ENCODE peak calls at places on chromosomes 16 and 17, in six cellular contexts. One of them, this sample, is unnamed.

GRCh38 chr16:15034266-15035162 is 21.4 kb downstream of the NTAN1 start:
- DNase-seq in colonic mucosa: no peak
- DNase-seq in endothelial cell of umbilical vein: peak; percentile 89
- DNase-seq in breast epithelium: peak; percentile 28
- DNase-seq in GM12878: no peak
- DNase-seq in right atrium auricular region: no peak
- DNase-seq in this sample: no peak

GRCh38 chr16:73878616-73879015 is 418.0 kb upstream of the PSMD7 start:
- DNase-seq in endothelial cell of umbilical vein: peak; percentile 65
- DNase-seq in GM12878: peak; percentile 3
- DNase-seq in right atrium auricular region: no peak
- DNase-seq in breast epithelium: no peak
- DNase-seq in colonic mucosa: no peak
- DNase-seq in this sample: peak; percentile 61

GRCh38 chr16:61681124-61681523 is 355.1 kb downstream of the CDH8 start:
- DNase-seq in breast epithelium: no peak
- DNase-seq in colonic mucosa: no peak
- DNase-seq in right atrium auricular region: no peak
- DNase-seq in GM12878: no peak
- DNase-seq in endothelial cell of umbilical vein: no peak
- DNase-seq in this sample: no peak

GRCh38 chr17:19331134-19331533 is 31.4 kb downstream of the B9D1 start:
- DNase-seq in GM12878: no peak
- DNase-seq in colonic mucosa: no peak
- DNase-seq in breast epithelium: no peak
- DNase-seq in right atrium auricular region: no peak
- DNase-seq in endothelial cell of umbilical vein: no peak
- DNase-seq in this sample: peak; percentile 84

GRCh38 chr17:5123343-5124124 is 7.7 kb downstream of the USP6 start:
- DNase-seq in breast epithelium: no peak
- DNase-seq in GM12878: no peak
- DNase-seq in right atrium auricular region: peak; percentile 48
- DNase-seq in endothelial cell of umbilical vein: no peak
- DNase-seq in colonic mucosa: peak; percentile 11
- DNase-seq in this sample: no peak

GRCh38 chr16:85279402-85279801 is 167.1 kb upstream of the CIBAR2 start:
- DNase-seq in breast epithelium: no peak
- DNase-seq in right atrium auricular region: no peak
- DNase-seq in colonic mucosa: no peak
- DNase-seq in GM12878: no peak
- DNase-seq in endothelial cell of umbilical vein: no peak
- DNase-seq in this sample: no peak

GRCh38 chr16:3508736-3509135 is 7.9 kb downstream of the CLUAP1 start:
- DNase-seq in GM12878: no peak
- DNase-seq in right atrium auricular region: no peak
- DNase-seq in endothelial cell of umbilical vein: no peak
- DNase-seq in colonic mucosa: no peak
- DNase-seq in breast epithelium: peak; percentile 31
- DNase-seq in this sample: no peak

GRCh38 chr17:38732376-38733314 is 2.5 kb downstream of the CISD3 start:
- DNase-seq in endothelial cell of umbilical vein: no peak
- DNase-seq in breast epithelium: no peak
- DNase-seq in right atrium auricular region: no peak
- DNase-seq in GM12878: no peak
- DNase-seq in colonic mucosa: peak; percentile 72
- DNase-seq in this sample: no peak

GRCh38 chr16:19722269-19722952 is 4.3 kb downstream of the IQCK start:
- DNase-seq in right atrium auricular region: no peak
- DNase-seq in endothelial cell of umbilical vein: peak; percentile 32
- DNase-seq in colonic mucosa: no peak
- DNase-seq in GM12878: no peak
- DNase-seq in breast epithelium: no peak
- DNase-seq in this sample: no peak

GRCh38 chr17:48293319-48294192 is 136.5 kb downstream of the SKAP1 start:
- DNase-seq in colonic mucosa: no peak
- DNase-seq in endothelial cell of umbilical vein: no peak
- DNase-seq in right atrium auricular region: no peak
- DNase-seq in breast epithelium: no peak
- DNase-seq in GM12878: no peak
- DNase-seq in this sample: no peak

GRCh38 chr16:19696312-19696711 is 21.7 kb downstream of the KNOP1 start:
- DNase-seq in right atrium auricular region: peak; percentile 93
- DNase-seq in endothelial cell of umbilical vein: peak; percentile 94
- DNase-seq in breast epithelium: peak; percentile 79
- DNase-seq in colonic mucosa: peak; percentile 93
- DNase-seq in GM12878: no peak
- DNase-seq in this sample: peak; percentile 92

GRCh38 chr16:20344630-20345029 is 7.9 kb downstream of the UMOD start:
- DNase-seq in GM12878: no peak
- DNase-seq in right atrium auricular region: no peak
- DNase-seq in breast epithelium: no peak
- DNase-seq in colonic mucosa: no peak
- DNase-seq in endothelial cell of umbilical vein: no peak
- DNase-seq in this sample: no peak

GRCh38 chr16:8721693-8722348 is 47.4 kb downstream of the ABAT start:
- DNase-seq in GM12878: no peak
- DNase-seq in endothelial cell of umbilical vein: no peak
- DNase-seq in breast epithelium: no peak
- DNase-seq in right atrium auricular region: no peak
- DNase-seq in colonic mucosa: no peak
- DNase-seq in this sample: no peak

GRCh38 chr16:53041196-53041977 is 11.3 kb downstream of the CHD9NB start:
- DNase-seq in right atrium auricular region: peak; percentile 73
- DNase-seq in colonic mucosa: no peak
- DNase-seq in breast epithelium: peak; percentile 57
- DNase-seq in endothelial cell of umbilical vein: peak; percentile 74
- DNase-seq in GM12878: no peak
- DNase-seq in this sample: no peak

GRCh38 chr16:22813946-22814325 is at the start of gene HS3ST2:
- DNase-seq in endothelial cell of umbilical vein: no peak
- DNase-seq in colonic mucosa: peak; percentile 22
- DNase-seq in right atrium auricular region: no peak
- DNase-seq in breast epithelium: no peak
- DNase-seq in GM12878: no peak
- DNase-seq in this sample: no peak

GRCh38 chr17:33595783-33596182 is 302.7 kb upstream of the ASIC2 start:
- DNase-seq in endothelial cell of umbilical vein: no peak
- DNase-seq in breast epithelium: no peak
- DNase-seq in right atrium auricular region: no peak
- DNase-seq in GM12878: no peak
- DNase-seq in colonic mucosa: no peak
- DNase-seq in this sample: no peak

GRCh38 chr17:32882029-32882428 is 5.1 kb upstream of the MYO1D start:
- DNase-seq in breast epithelium: no peak
- DNase-seq in colonic mucosa: no peak
- DNase-seq in GM12878: no peak
- DNase-seq in endothelial cell of umbilical vein: no peak
- DNase-seq in right atrium auricular region: no peak
- DNase-seq in this sample: no peak

GRCh38 chr16:27720731-27721547 is 171.0 kb downstream of the KATNIP start:
- DNase-seq in endothelial cell of umbilical vein: no peak
- DNase-seq in breast epithelium: no peak
- DNase-seq in right atrium auricular region: no peak
- DNase-seq in GM12878: no peak
- DNase-seq in colonic mucosa: no peak
- DNase-seq in this sample: no peak

GRCh38 chr17:31674717-31675349 is 184.2 kb downstream of the COPRS start:
- DNase-seq in right atrium auricular region: no peak
- DNase-seq in colonic mucosa: no peak
- DNase-seq in breast epithelium: no peak
- DNase-seq in GM12878: no peak
- DNase-seq in endothelial cell of umbilical vein: no peak
- DNase-seq in this sample: peak; percentile 63

GRCh38 chr16:88888778-88889387 is 22.4 kb upstream of the PABPN1L start:
- DNase-seq in breast epithelium: no peak
- DNase-seq in colonic mucosa: no peak
- DNase-seq in GM12878: no peak
- DNase-seq in endothelial cell of umbilical vein: no peak
- DNase-seq in right atrium auricular region: no peak
- DNase-seq in this sample: no peak

GRCh38 chr17:9228408-9229159 is 207.3 kb downstream of the NTN1 start:
- DNase-seq in breast epithelium: no peak
- DNase-seq in colonic mucosa: no peak
- DNase-seq in right atrium auricular region: no peak
- DNase-seq in endothelial cell of umbilical vein: no peak
- DNase-seq in GM12878: no peak
- DNase-seq in this sample: no peak

GRCh38 chr16:14117051-14117450 is 45.9 kb downstream of the MRTFB start:
- DNase-seq in endothelial cell of umbilical vein: no peak
- DNase-seq in colonic mucosa: no peak
- DNase-seq in breast epithelium: no peak
- DNase-seq in right atrium auricular region: no peak
- DNase-seq in GM12878: no peak
- DNase-seq in this sample: no peak

GRCh38 chr17:50686494-50687199 is 21.1 kb downstream of the ANKRD40 start:
- DNase-seq in colonic mucosa: peak; percentile 89
- DNase-seq in endothelial cell of umbilical vein: peak; percentile 28
- DNase-seq in GM12878: no peak
- DNase-seq in breast epithelium: no peak
- DNase-seq in right atrium auricular region: peak; percentile 85
- DNase-seq in this sample: peak; percentile 27

GRCh38 chr17:81553616-81554181 is 1.5 kb upstream of the FAAP100 start:
- DNase-seq in breast epithelium: no peak
- DNase-seq in endothelial cell of umbilical vein: peak; percentile 89
- DNase-seq in GM12878: peak; percentile 9
- DNase-seq in colonic mucosa: peak; percentile 39
- DNase-seq in right atrium auricular region: no peak
- DNase-seq in this sample: peak; percentile 88

GRCh38 chr17:28723159-28723835 is 2.7 kb downstream of the TLCD1 start:
- DNase-seq in GM12878: no peak
- DNase-seq in colonic mucosa: no peak
- DNase-seq in right atrium auricular region: no peak
- DNase-seq in breast epithelium: no peak
- DNase-seq in endothelial cell of umbilical vein: no peak
- DNase-seq in this sample: no peak

GRCh38 chr17:21242026-21242700 is 11.0 kb downstream of the NATD1 start:
- DNase-seq in GM12878: no peak
- DNase-seq in endothelial cell of umbilical vein: no peak
- DNase-seq in breast epithelium: no peak
- DNase-seq in colonic mucosa: no peak
- DNase-seq in right atrium auricular region: no peak
- DNase-seq in this sample: no peak

GRCh38 chr16:4426722-4427372 is 1.2 kb downstream of the DNAJA3 start:
- DNase-seq in GM12878: no peak
- DNase-seq in breast epithelium: no peak
- DNase-seq in colonic mucosa: no peak
- DNase-seq in right atrium auricular region: no peak
- DNase-seq in endothelial cell of umbilical vein: no peak
- DNase-seq in this sample: no peak

GRCh38 chr16:82470506-82471196 is 156.1 kb upstream of the CDH13 start:
- DNase-seq in breast epithelium: no peak
- DNase-seq in right atrium auricular region: no peak
- DNase-seq in colonic mucosa: peak; percentile 20
- DNase-seq in GM12878: no peak
- DNase-seq in endothelial cell of umbilical vein: no peak
- DNase-seq in this sample: no peak

GRCh38 chr17:50891577-50891989 is 25.4 kb upstream of the TOB1 start:
- DNase-seq in right atrium auricular region: no peak
- DNase-seq in GM12878: no peak
- DNase-seq in endothelial cell of umbilical vein: no peak
- DNase-seq in colonic mucosa: no peak
- DNase-seq in breast epithelium: no peak
- DNase-seq in this sample: no peak

GRCh38 chr16:57800213-57801097 is 1.8 kb downstream of the KIFC3 start:
- DNase-seq in breast epithelium: no peak
- DNase-seq in endothelial cell of umbilical vein: peak; percentile 12
- DNase-seq in colonic mucosa: no peak
- DNase-seq in right atrium auricular region: no peak
- DNase-seq in GM12878: no peak
- DNase-seq in this sample: no peak

GRCh38 chr17:75031972-75032895 is 14.5 kb downstream of the ATP5PD start:
- DNase-seq in colonic mucosa: peak; percentile 80
- DNase-seq in endothelial cell of umbilical vein: peak; percentile 43
- DNase-seq in GM12878: no peak
- DNase-seq in breast epithelium: peak; percentile 69
- DNase-seq in right atrium auricular region: peak; percentile 89
- DNase-seq in this sample: peak; percentile 71

GRCh38 chr16:23640669-23640958 is 496 bp downstream of the PALB2 start:
- DNase-seq in GM12878: no peak
- DNase-seq in colonic mucosa: peak; percentile 20
- DNase-seq in breast epithelium: no peak
- DNase-seq in right atrium auricular region: no peak
- DNase-seq in endothelial cell of umbilical vein: no peak
- DNase-seq in this sample: no peak

GRCh38 chr17:30812218-30813177 is 12.0 kb downstream of the CRLF3 start:
- DNase-seq in colonic mucosa: no peak
- DNase-seq in GM12878: no peak
- DNase-seq in right atrium auricular region: no peak
- DNase-seq in breast epithelium: no peak
- DNase-seq in endothelial cell of umbilical vein: no peak
- DNase-seq in this sample: no peak

DNA sequence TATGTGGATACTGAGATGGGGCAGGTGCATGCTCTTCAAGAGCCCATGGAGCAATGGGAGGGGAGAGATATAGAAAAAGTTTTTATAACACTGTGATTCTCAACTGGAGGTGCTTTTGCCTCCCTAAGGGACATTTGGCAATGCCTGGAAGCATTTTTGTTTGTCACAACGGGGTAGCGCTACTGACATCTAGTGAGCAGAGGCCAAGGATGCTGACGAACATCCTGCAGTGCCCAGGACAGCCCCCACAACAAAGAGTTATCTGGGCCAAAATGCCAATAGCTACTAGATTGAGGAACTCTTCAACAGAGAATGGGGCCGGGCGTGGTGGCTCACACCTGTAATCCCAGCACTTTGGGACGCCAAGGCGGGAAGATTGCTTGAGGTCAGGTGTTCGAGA is 67.2 kb upstream of the CLEC3A start:
- DNase-seq in right atrium auricular region: no peak
- DNase-seq in colonic mucosa: no peak
- DNase-seq in GM12878: no peak
- DNase-seq in breast epithelium: no peak
- DNase-seq in endothelial cell of umbilical vein: no peak
- DNase-seq in this sample: no peak
- TF ChIP-seq CTCF in right atrium auricular region: no peak
- TF ChIP-seq CTCF in colonic mucosa: no peak
- TF ChIP-seq CTCF in GM12878: no peak
- TF ChIP-seq CTCF in breast epithelium: no peak
- TF ChIP-seq CTCF in endothelial cell of umbilical vein: no peak
- TF ChIP-seq CTCF in this sample: peak; percentile 23

GRCh38 chr16:11799017-11799381 is 1.9 kb upstream of the ZC3H7A start:
- DNase-seq in GM12878: no peak
- DNase-seq in breast epithelium: no peak
- DNase-seq in right atrium auricular region: no peak
- DNase-seq in colonic mucosa: no peak
- DNase-seq in endothelial cell of umbilical vein: no peak
- DNase-seq in this sample: no peak
- H3K4me3 ChIP-seq in GM12878: peak overlapping the region; percentile 99
- H3K4me3 ChIP-seq in breast epithelium: no peak overlapping the region
- H3K4me3 ChIP-seq in right atrium auricular region: no peak overlapping the region
- H3K4me3 ChIP-seq in colonic mucosa: no peak overlapping the region
- H3K4me3 ChIP-seq in endothelial cell of umbilical vein: no peak overlapping the region
- H3K4me3 ChIP-seq in this sample: no peak overlapping the region

GRCh38 chr16:66605177-66605999 is 884 bp downstream of the CMTM3 start:
- DNase-seq in right atrium auricular region: no peak
- DNase-seq in endothelial cell of umbilical vein: peak; percentile 48
- DNase-seq in colonic mucosa: peak; percentile 45
- DNase-seq in breast epithelium: no peak
- DNase-seq in GM12878: no peak
- DNase-seq in this sample: peak; percentile 41
- H3K27ac ChIP-seq in right atrium auricular region: peak overlapping the region; percentile 91
- H3K27ac ChIP-seq in endothelial cell of umbilical vein: peak overlapping the region; percentile 73
- H3K27ac ChIP-seq in colonic mucosa: peak overlapping the region; percentile 70
- H3K27ac ChIP-seq in breast epithelium: peak overlapping the region; percentile 87
- H3K27ac ChIP-seq in GM12878: peak overlapping the region; percentile 32
- H3K27ac ChIP-seq in this sample: peak overlapping the region; percentile 71

GRCh38 chr17:61579961-61580360 is 11.1 kb downstream of the NACA2 start:
- DNase-seq in colonic mucosa: no peak
- DNase-seq in breast epithelium: no peak
- DNase-seq in GM12878: no peak
- DNase-seq in endothelial cell of umbilical vein: no peak
- DNase-seq in right atrium auricular region: no peak
- DNase-seq in this sample: no peak
- TF ChIP-seq CTCF in colonic mucosa: no peak
- TF ChIP-seq CTCF in breast epithelium: no peak
- TF ChIP-seq CTCF in GM12878: no peak
- TF ChIP-seq CTCF in endothelial cell of umbilical vein: no peak
- TF ChIP-seq CTCF in right atrium auricular region: no peak
- TF ChIP-seq CTCF in this sample: no peak

This sample was measured in brain microvascular endothelial cell.